ENCODE peak calls at places on chromosome 1, in six cellular contexts. One of them, this sample, is unnamed.

GRCh38 chr1:98903726-98904125 is 100.9 kb downstream of the PLPPR5 start:
- DNase-seq in breast epithelium: no peak
- DNase-seq in ovary: no peak
- DNase-seq in thyroid gland: no peak
- DNase-seq in Peyer's patch: no peak
- DNase-seq in HepG2: no peak
- DNase-seq in this sample: no peak

GRCh38 chr1:243213045-243213787 is 41.9 kb downstream of the CEP170 start:
- DNase-seq in breast epithelium: no peak
- DNase-seq in Peyer's patch: no peak
- DNase-seq in ovary: no peak
- DNase-seq in HepG2: no peak
- DNase-seq in thyroid gland: no peak
- DNase-seq in this sample: no peak

GRCh38 chr1:156618853-156619581 is at the start of gene HAPLN2:
- DNase-seq in HepG2: peak; percentile 38
- DNase-seq in ovary: no peak
- DNase-seq in breast epithelium: no peak
- DNase-seq in Peyer's patch: no peak
- DNase-seq in thyroid gland: no peak
- DNase-seq in this sample: no peak

GRCh38 chr1:150789396-150789795 is 18.7 kb downstream of the CTSK start:
- DNase-seq in thyroid gland: no peak
- DNase-seq in ovary: peak; percentile 40
- DNase-seq in Peyer's patch: no peak
- DNase-seq in breast epithelium: no peak
- DNase-seq in HepG2: no peak
- DNase-seq in this sample: no peak

GRCh38 chr1:160797861-160798273 is 1.9 kb downstream of the LY9 start:
- DNase-seq in breast epithelium: no peak
- DNase-seq in thyroid gland: no peak
- DNase-seq in Peyer's patch: no peak
- DNase-seq in ovary: no peak
- DNase-seq in HepG2: no peak
- DNase-seq in this sample: no peak

GRCh38 chr1:226945106-226945857 is 5.2 kb downstream of the COQ8A start:
- DNase-seq in breast epithelium: no peak
- DNase-seq in thyroid gland: peak; percentile 49
- DNase-seq in ovary: no peak
- DNase-seq in Peyer's patch: peak; percentile 85
- DNase-seq in HepG2: peak; percentile 85
- DNase-seq in this sample: no peak

GRCh38 chr1:24963099-24963872 is 33.2 kb upstream of the RUNX3 start:
- DNase-seq in HepG2: no peak
- DNase-seq in Peyer's patch: peak; percentile 48
- DNase-seq in ovary: no peak
- DNase-seq in breast epithelium: no peak
- DNase-seq in thyroid gland: no peak
- DNase-seq in this sample: no peak

GRCh38 chr1:43547538-43548072 is 16.9 kb downstream of the PTPRF start:
- DNase-seq in HepG2: no peak
- DNase-seq in Peyer's patch: no peak
- DNase-seq in ovary: no peak
- DNase-seq in thyroid gland: peak; percentile 26
- DNase-seq in breast epithelium: no peak
- DNase-seq in this sample: no peak

GRCh38 chr1:162218975-162219374 is 149.5 kb downstream of the NOS1AP start:
- DNase-seq in ovary: no peak
- DNase-seq in breast epithelium: no peak
- DNase-seq in thyroid gland: no peak
- DNase-seq in HepG2: no peak
- DNase-seq in Peyer's patch: no peak
- DNase-seq in this sample: no peak

GRCh38 chr1:17775796-17776195 is 20.7 kb downstream of the ACTL8 start:
- DNase-seq in Peyer's patch: peak; percentile 2
- DNase-seq in ovary: no peak
- DNase-seq in HepG2: no peak
- DNase-seq in breast epithelium: no peak
- DNase-seq in thyroid gland: no peak
- DNase-seq in this sample: no peak

GRCh38 chr1:170213598-170213997 is 67.8 kb downstream of the NTMT2 start:
- DNase-seq in ovary: no peak
- DNase-seq in thyroid gland: peak; percentile 2
- DNase-seq in Peyer's patch: no peak
- DNase-seq in breast epithelium: no peak
- DNase-seq in HepG2: no peak
- DNase-seq in this sample: no peak

GRCh38 chr1:32870615-32871363 is at the start of gene FNDC5:
- DNase-seq in HepG2: no peak
- DNase-seq in breast epithelium: no peak
- DNase-seq in ovary: peak; percentile 51
- DNase-seq in thyroid gland: peak; percentile 41
- DNase-seq in Peyer's patch: no peak
- DNase-seq in this sample: no peak

GRCh38 chr1:3917761-3918160 is 17.7 kb upstream of the C1orf174 start:
- DNase-seq in breast epithelium: no peak
- DNase-seq in HepG2: no peak
- DNase-seq in Peyer's patch: peak; percentile 25
- DNase-seq in thyroid gland: no peak
- DNase-seq in ovary: no peak
- DNase-seq in this sample: no peak

GRCh38 chr1:219086956-219087469 is 86.7 kb upstream of the LYPLAL1 start:
- DNase-seq in ovary: no peak
- DNase-seq in Peyer's patch: no peak
- DNase-seq in thyroid gland: no peak
- DNase-seq in HepG2: no peak
- DNase-seq in breast epithelium: no peak
- DNase-seq in this sample: no peak

GRCh38 chr1:14637233-14637632 is 38.7 kb downstream of the KAZN start:
- DNase-seq in breast epithelium: no peak
- DNase-seq in ovary: no peak
- DNase-seq in Peyer's patch: no peak
- DNase-seq in thyroid gland: no peak
- DNase-seq in HepG2: no peak
- DNase-seq in this sample: no peak

GRCh38 chr1:65958561-65959350 is 166.1 kb downstream of the PDE4B start:
- DNase-seq in Peyer's patch: no peak
- DNase-seq in HepG2: peak; percentile 16
- DNase-seq in breast epithelium: no peak
- DNase-seq in ovary: no peak
- DNase-seq in thyroid gland: no peak
- DNase-seq in this sample: no peak

GRCh38 chr1:156754219-156754618 is 2.7 kb upstream of the HDGF start:
- DNase-seq in thyroid gland: no peak
- DNase-seq in HepG2: no peak
- DNase-seq in breast epithelium: no peak
- DNase-seq in ovary: no peak
- DNase-seq in Peyer's patch: no peak
- DNase-seq in this sample: no peak

GRCh38 chr1:247647864-247648263 is 31.7 kb downstream of the OR13G1 start:
- DNase-seq in HepG2: no peak
- DNase-seq in Peyer's patch: no peak
- DNase-seq in thyroid gland: peak; percentile 50
- DNase-seq in ovary: no peak
- DNase-seq in breast epithelium: peak; percentile 43
- DNase-seq in this sample: no peak

GRCh38 chr1:12518956-12519707 is 98.9 kb downstream of the DHRS3 start:
- DNase-seq in Peyer's patch: no peak
- DNase-seq in thyroid gland: peak; percentile 84
- DNase-seq in breast epithelium: no peak
- DNase-seq in ovary: peak; percentile 73
- DNase-seq in HepG2: no peak
- DNase-seq in this sample: no peak

GRCh38 chr1:147504801-147505303 is 36.4 kb upstream of the BCL9 start:
- DNase-seq in Peyer's patch: no peak
- DNase-seq in thyroid gland: peak; percentile 64
- DNase-seq in breast epithelium: no peak
- DNase-seq in ovary: peak; percentile 58
- DNase-seq in HepG2: no peak
- DNase-seq in this sample: no peak

GRCh38 chr1:76302711-76303347 is 228.3 kb downstream of the ST6GALNAC3 start:
- DNase-seq in ovary: no peak
- DNase-seq in thyroid gland: no peak
- DNase-seq in Peyer's patch: no peak
- DNase-seq in HepG2: no peak
- DNase-seq in breast epithelium: no peak
- DNase-seq in this sample: no peak

GRCh38 chr1:47524272-47524671 is 86.4 kb downstream of the FOXD2 start:
- DNase-seq in breast epithelium: no peak
- DNase-seq in ovary: no peak
- DNase-seq in Peyer's patch: no peak
- DNase-seq in thyroid gland: no peak
- DNase-seq in HepG2: no peak
- DNase-seq in this sample: no peak

GRCh38 chr1:165492845-165493244 is 47.9 kb upstream of the RXRG start:
- DNase-seq in thyroid gland: peak; percentile 36
- DNase-seq in HepG2: no peak
- DNase-seq in Peyer's patch: no peak
- DNase-seq in ovary: no peak
- DNase-seq in breast epithelium: no peak
- DNase-seq in this sample: no peak

GRCh38 chr1:234631721-234632125 is 21.7 kb upstream of the IRF2BP2 start:
- DNase-seq in Peyer's patch: no peak
- DNase-seq in breast epithelium: no peak
- DNase-seq in HepG2: peak; percentile 90
- DNase-seq in thyroid gland: no peak
- DNase-seq in ovary: no peak
- DNase-seq in this sample: no peak

GRCh38 chr1:96130432-96130831 is 591.2 kb upstream of the PTBP2 start:
- DNase-seq in ovary: no peak
- DNase-seq in HepG2: no peak
- DNase-seq in Peyer's patch: no peak
- DNase-seq in thyroid gland: no peak
- DNase-seq in breast epithelium: no peak
- DNase-seq in this sample: no peak

GRCh38 chr1:6801998-6802397 is 16.7 kb downstream of the CAMTA1 start:
- DNase-seq in thyroid gland: peak; percentile 52
- DNase-seq in ovary: no peak
- DNase-seq in Peyer's patch: no peak
- DNase-seq in breast epithelium: no peak
- DNase-seq in HepG2: no peak
- DNase-seq in this sample: no peak

GRCh38 chr1:66434096-66434495 is 99.9 kb upstream of the SGIP1 start:
- DNase-seq in HepG2: no peak
- DNase-seq in thyroid gland: no peak
- DNase-seq in ovary: no peak
- DNase-seq in Peyer's patch: no peak
- DNase-seq in breast epithelium: no peak
- DNase-seq in this sample: no peak

GRCh38 chr1:58365328-58365727 is 181.2 kb downstream of the OMA1 start:
- DNase-seq in breast epithelium: no peak
- DNase-seq in HepG2: no peak
- DNase-seq in thyroid gland: no peak
- DNase-seq in ovary: no peak
- DNase-seq in Peyer's patch: no peak
- DNase-seq in this sample: no peak
- H3K4me1 ChIP-seq in breast epithelium: no peaks in the 10 kb centered on the region
- H3K4me1 ChIP-seq in HepG2: no peaks in the 10 kb centered on the region
- H3K4me1 ChIP-seq in thyroid gland: no peaks in the 10 kb centered on the region
- H3K4me1 ChIP-seq in ovary: no peaks in the 10 kb centered on the region
- H3K4me1 ChIP-seq in Peyer's patch: no peaks in the 10 kb centered on the region
- H3K4me1 ChIP-seq in this sample: no peaks in the 10 kb centered on the region

GRCh38 chr1:154351363-154352068 is 26.2 kb downstream of the ATP8B2 start:
- DNase-seq in breast epithelium: no peak
- DNase-seq in thyroid gland: no peak
- DNase-seq in ovary: no peak
- DNase-seq in HepG2: peak; percentile 63
- DNase-seq in Peyer's patch: no peak
- DNase-seq in this sample: no peak

GRCh38 chr1:154352245-154352580 is 26.9 kb downstream of the ATP8B2 start:
- DNase-seq in HepG2: no peak
- DNase-seq in thyroid gland: no peak
- DNase-seq in breast epithelium: no peak
- DNase-seq in ovary: no peak
- DNase-seq in Peyer's patch: no peak
- DNase-seq in this sample: no peak

GRCh38 chr1:154353460-154353904 is 28.2 kb downstream of the ATP8B2 start:
- DNase-seq in thyroid gland: no peak
- DNase-seq in HepG2: peak; percentile 65
- DNase-seq in breast epithelium: no peak
- DNase-seq in ovary: no peak
- DNase-seq in Peyer's patch: no peak
- DNase-seq in this sample: no peak

GRCh38 chr1:154353966-154354365 is 28.6 kb downstream of the ATP8B2 start:
- DNase-seq in ovary: no peak
- DNase-seq in Peyer's patch: no peak
- DNase-seq in thyroid gland: no peak
- DNase-seq in breast epithelium: no peak
- DNase-seq in HepG2: no peak
- DNase-seq in this sample: no peak

GRCh38 chr1:154352581-154353459 is 27.5 kb downstream of the ATP8B2 start:
- DNase-seq in ovary: peak; percentile 50
- DNase-seq in HepG2: no peak
- DNase-seq in breast epithelium: peak; percentile 30
- DNase-seq in Peyer's patch: peak; percentile 80
- DNase-seq in thyroid gland: peak; percentile 68
- DNase-seq in this sample: no peak
- TF ChIP-seq POLR2A in ovary: peak; percentile 3
- TF ChIP-seq POLR2A in HepG2: no peak
- TF ChIP-seq POLR2A in breast epithelium: no peak
- TF ChIP-seq POLR2A in Peyer's patch: peak; percentile 46
- TF ChIP-seq POLR2A in thyroid gland: peak; percentile 24
- TF ChIP-seq POLR2A in this sample: no peak

GRCh38 chr1:206039046-206039929 is 13.7 kb upstream of the RHEX start:
- DNase-seq in ovary: no peak
- DNase-seq in thyroid gland: peak; percentile 56
- DNase-seq in Peyer's patch: no peak
- DNase-seq in breast epithelium: no peak
- DNase-seq in HepG2: no peak
- DNase-seq in this sample: no peak

GRCh38 chr1:206036661-206037455 is 13.2 kb upstream of the CTSE start:
- DNase-seq in breast epithelium: no peak
- DNase-seq in thyroid gland: peak; percentile 63
- DNase-seq in HepG2: no peak
- DNase-seq in Peyer's patch: no peak
- DNase-seq in ovary: no peak
- DNase-seq in this sample: no peak

GRCh38 chr1:206032356-206033140 is 8.9 kb upstream of the CTSE start:
- DNase-seq in breast epithelium: no peak
- DNase-seq in thyroid gland: no peak
- DNase-seq in Peyer's patch: no peak
- DNase-seq in HepG2: no peak
- DNase-seq in ovary: no peak
- DNase-seq in this sample: no peak

GRCh38 chr1:206037521-206037920 is 13.8 kb upstream of the CTSE start:
- DNase-seq in ovary: no peak
- DNase-seq in thyroid gland: peak; percentile 69
- DNase-seq in breast epithelium: no peak
- DNase-seq in Peyer's patch: no peak
- DNase-seq in HepG2: no peak
- DNase-seq in this sample: no peak

GRCh38 chr1:206035027-206035426 is 11.3 kb upstream of the CTSE start:
- DNase-seq in breast epithelium: no peak
- DNase-seq in Peyer's patch: peak; percentile 54
- DNase-seq in HepG2: no peak
- DNase-seq in ovary: no peak
- DNase-seq in thyroid gland: peak; percentile 68
- DNase-seq in this sample: no peak
- H3K4me3 ChIP-seq in breast epithelium: no peak overlapping the region
- H3K4me3 ChIP-seq in Peyer's patch: peak overlapping the region; percentile 32
- H3K4me3 ChIP-seq in HepG2: peak overlapping the region; percentile 38
- H3K4me3 ChIP-seq in ovary: no peak overlapping the region
- H3K4me3 ChIP-seq in thyroid gland: no peak overlapping the region
- H3K4me3 ChIP-seq in this sample: no peak overlapping the region

GRCh38 chr1:201283836-201284553 is 689 bp downstream of the PKP1 start:
- DNase-seq in Peyer's patch: no peak
- DNase-seq in HepG2: no peak
- DNase-seq in ovary: no peak
- DNase-seq in breast epithelium: no peak
- DNase-seq in thyroid gland: no peak
- DNase-seq in this sample: no peak
- H3K4me1 ChIP-seq in Peyer's patch: peaks cover 9% of the 10 kb centered on the region
- H3K4me1 ChIP-seq in HepG2: no peaks in the 10 kb centered on the region
- H3K4me1 ChIP-seq in ovary: no peaks in the 10 kb centered on the region
- H3K4me1 ChIP-seq in breast epithelium: no peaks in the 10 kb centered on the region
- H3K4me1 ChIP-seq in thyroid gland: peaks cover 9% of the 10 kb centered on the region
- H3K4me1 ChIP-seq in this sample: peaks cover 69% of the 10 kb centered on the region

This sample was measured in esophagus squamous epithelium.